ENCODE peak calls at places on chromosome 14, in five cellular contexts. E is NCI-H1092 treated with DMSO at 0.1 percent for 48 hours, P is iPS-NIHi11, N is Panc1, I is T-helper 2 cell. L is an unnamed sample.

GRCh38 chr14:86462193-86462592 is 932.2 kb downstream of the FLRT2 start:
- DNase-seq in P (peak), I (no peak), N (no peak), E (no peak), L (peak)

GRCh38 chr14:106277503-106277902 is 751.1 kb downstream of the TMEM121 start:
- DNase-seq in I (no peak), E (no peak), N (peak), P (no peak), L (no peak)

GRCh38 chr14:25122843-25123242 is 72.9 kb upstream of the STXBP6 start:
- DNase-seq in N (no peak), E (no peak), I (no peak), P (no peak), L (no peak)

GRCh38 chr14:101494826-101495225 is 66.5 kb upstream of the DIO3 start:
- DNase-seq in N (no peak), P (no peak), I (no peak), E (no peak), L (no peak)

GRCh38 chr14:26370118-26370517 is 227.7 kb downstream of the NOVA1 start:
- DNase-seq in I (no peak), P (peak), E (peak), N (no peak), L (peak)

GRCh38 chr14:75442166-75442565 is 14.3 kb downstream of the JDP2 start:
- DNase-seq in N (no peak), P (no peak), I (no peak), E (no peak), L (no peak)

GRCh38 chr14:103973354-103973753 is 31.0 kb upstream of the RD3L start:
- DNase-seq in E (no peak), I (no peak), P (no peak), N (no peak), L (no peak)

GRCh38 chr14:67850066-67850830 is 30.7 kb downstream of the RAD51B start:
- DNase-seq in N (no peak), I (no peak), E (no peak), P (no peak), L (no peak)

GRCh38 chr14:54685286-54685845 is 118.4 kb downstream of the SAMD4A start:
- DNase-seq in I (no peak), E (no peak), N (no peak), P (no peak), L (no peak)